ENCODE peak calls at places on chromosomes 5 and 9, in nine cellular contexts. H is fibroblast of lung, N is GM12865, R is fibroblast of mammary gland, F is bronchial epithelial cell, O is GM13976, Y is heart left ventricle, C is AG04449, A is lung. Q is an unnamed sample.

GRCh38 chr5:931570-932145 is 39.0 kb downstream of the TRIP13 start:
- DNase-seq in H (no peak), N (no peak), R (no peak), F (no peak), O (no peak), Y (no peak), C (no peak), A (no peak), Q (no peak)

GRCh38 chr5:127886141-127886540 is 182.9 kb downstream of the CCDC192 start:
- DNase-seq in H (no peak), N (no peak), R (no peak), F (no peak), O (no peak), Y (no peak), C (no peak), A (no peak), Q (no peak)

GRCh38 chr9:35733109-35733541 is 659 bp downstream of the CREB3 start:
- DNase-seq in H (peak), N (peak), R (peak), F (peak), O (peak), Y (no peak), C (peak), A (peak), Q (no peak)

GRCh38 chr5:35371971-35372426 is 141.7 kb upstream of the PRLR start:
- DNase-seq in H (no peak), N (no peak), R (no peak), F (no peak), O (no peak), Y (no peak), C (no peak), A (no peak), Q (no peak)

GRCh38 chr5:110738503-110738811 is 350 bp upstream of the SLC25A46 start:
- DNase-seq in H (no peak), N (no peak), R (no peak), F (no peak), O (peak), Y (no peak), C (no peak), A (no peak), Q (no peak)

GRCh38 chr5:93800988-93801811 is 59.8 kb upstream of the POU5F2 start:
- DNase-seq in H (peak), N (peak), R (peak), F (peak), O (peak), Y (no peak), C (no peak), A (peak), Q (no peak)

GRCh38 chr5:61496406-61497307 is 164.6 kb downstream of the ZSWIM6 start:
- DNase-seq in H (peak), N (no peak), R (peak), F (no peak), O (no peak), Y (no peak), C (no peak), A (no peak), Q (no peak)

GRCh38 chr5:179226696-179227095 is 118.6 kb downstream of the ADAMTS2 start:
- DNase-seq in H (no peak), N (no peak), R (no peak), F (no peak), O (no peak), Y (no peak), C (no peak), A (no peak), Q (no peak)

GRCh38 chr9:108478871-108479332 is 376.9 kb downstream of the ACTL7B start:
- DNase-seq in H (peak), N (peak), R (peak), F (peak), O (no peak), Y (no peak), C (peak), A (no peak), Q (no peak)

GRCh38 chr5:93741136-93741811 is at the start of gene POU5F2:
- DNase-seq in H (no peak), N (no peak), R (no peak), F (no peak), O (no peak), Y (peak), C (no peak), A (no peak), Q (no peak)

GRCh38 chr5:131218392-131218791 is 45.5 kb upstream of the CDC42SE2 start:
- DNase-seq in H (peak), N (peak), R (peak), F (peak), O (no peak), Y (no peak), C (no peak), A (no peak), Q (no peak)

GRCh38 chr9:87277346-87277745 is 220.3 kb upstream of the DAPK1 start:
- DNase-seq in H (no peak), N (no peak), R (peak), F (peak), O (no peak), Y (no peak), C (no peak), A (no peak), Q (no peak)

GRCh38 chr9:20988061-20988460 is 43.4 kb downstream of the HACD4 start:
- DNase-seq in H (no peak), N (no peak), R (no peak), F (no peak), O (no peak), Y (no peak), C (no peak), A (no peak), Q (no peak)

GRCh38 chr9:76181020-76181641 is 213.1 kb downstream of the RFK start:
- DNase-seq in H (peak), N (peak), R (peak), F (peak), O (no peak), Y (no peak), C (peak), A (peak), Q (no peak)

GRCh38 chr9:91724068-91724440 is 226.0 kb downstream of the ROR2 start:
- DNase-seq in H (no peak), N (no peak), R (no peak), F (no peak), O (no peak), Y (no peak), C (no peak), A (no peak), Q (no peak)

GRCh38 chr5:179414459-179415215 is 69.4 kb upstream of the ADAMTS2 start:
- DNase-seq in H (no peak), N (no peak), R (no peak), F (no peak), O (peak), Y (no peak), C (no peak), A (no peak), Q (no peak)

GRCh38 chr5:125274938-125275759 is 528.7 kb upstream of the ZNF608 start:
- DNase-seq in H (peak), N (no peak), R (peak), F (no peak), O (no peak), Y (no peak), C (no peak), A (no peak), Q (no peak)

GRCh38 chr9:70488098-70488792 is 73.8 kb upstream of the KLF9 start:
- DNase-seq in H (no peak), N (no peak), R (no peak), F (no peak), O (no peak), Y (no peak), C (no peak), A (no peak), Q (no peak)

GRCh38 chr5:154015071-154015693 is 23.5 kb downstream of the FAM114A2 start:
- DNase-seq in H (no peak), N (no peak), R (no peak), F (no peak), O (no peak), Y (peak), C (no peak), A (no peak), Q (no peak)

GRCh38 chr5:116575635-116576042 is 1.0 kb upstream of the SEMA6A start:
- DNase-seq in H (no peak), N (peak), R (no peak), F (peak), O (no peak), Y (no peak), C (no peak), A (no peak), Q (no peak)

GRCh38 chr5:50786073-50786472 is 119.6 kb downstream of the PARP8 start:
- DNase-seq in H (peak), N (no peak), R (peak), F (peak), O (no peak), Y (no peak), C (no peak), A (no peak), Q (no peak)

GRCh38 chr9:22157271-22157670 is 148.2 kb upstream of the CDKN2B start:
- DNase-seq in H (no peak), N (no peak), R (no peak), F (no peak), O (no peak), Y (no peak), C (no peak), A (no peak), Q (no peak)

GRCh38 chr9:98226516-98226915 is 28.9 kb downstream of the TBC1D2 start:
- DNase-seq in H (peak), N (no peak), R (peak), F (peak), O (no peak), Y (no peak), C (no peak), A (no peak), Q (no peak)

GRCh38 chr5:149452007-149452664 is 73.0 kb upstream of the IL17B start:
- DNase-seq in H (peak), N (no peak), R (peak), F (no peak), O (no peak), Y (peak), C (no peak), A (peak), Q (no peak)

GRCh38 chr5:1354491-1355033 is 9.7 kb upstream of the CLPTM1L start:
- DNase-seq in H (no peak), N (no peak), R (no peak), F (no peak), O (no peak), Y (no peak), C (no peak), A (no peak), Q (no peak)

GRCh38 chr9:126661521-126662251 is 48.0 kb downstream of the LMX1B start:
- DNase-seq in H (no peak), N (no peak), R (no peak), F (peak), O (no peak), Y (no peak), C (no peak), A (no peak), Q (no peak)

DNA sequence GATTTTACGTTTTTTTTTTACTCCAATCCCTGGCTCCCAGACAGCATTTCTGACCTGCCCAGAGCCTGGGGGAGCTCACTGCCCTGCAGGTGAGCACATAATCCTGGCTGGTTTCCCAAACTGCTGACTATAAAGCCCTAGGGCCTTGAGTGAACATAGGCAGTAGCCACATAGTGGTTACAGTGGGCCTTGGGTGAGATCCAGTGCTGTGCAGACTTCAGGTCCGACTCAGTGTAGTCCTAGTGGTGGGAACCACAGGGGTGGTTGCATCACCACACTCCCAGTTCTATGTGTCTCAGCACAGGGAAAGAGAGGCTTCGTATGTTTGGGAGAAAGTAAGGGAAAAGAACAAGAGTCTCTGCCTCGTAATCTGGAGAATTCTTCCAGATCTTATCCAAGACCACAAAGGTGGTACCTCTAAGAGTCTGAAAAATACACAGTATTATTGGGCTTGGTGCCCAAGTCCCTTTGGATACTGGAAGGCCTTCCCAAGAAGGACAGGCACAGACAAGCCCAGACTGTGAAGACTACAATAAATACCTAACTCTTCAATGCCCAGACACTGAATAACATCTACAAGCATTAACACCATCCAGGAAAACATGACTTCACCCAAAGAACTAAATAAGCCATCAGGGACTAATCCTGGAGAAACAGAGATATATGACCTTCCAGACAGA is 89.4 kb downstream of the TSSK1B start:
- DNase-seq in H (peak), N (no peak), R (peak), F (peak), O (no peak), Y (no peak), C (no peak), A (no peak), Q (peak)
- TF ChIP-seq CTCF in H (no peak), N (no peak), R (peak), F (peak), O (no peak), Y (no peak), C (no peak), A (no peak), Q (no peak)

DNA sequence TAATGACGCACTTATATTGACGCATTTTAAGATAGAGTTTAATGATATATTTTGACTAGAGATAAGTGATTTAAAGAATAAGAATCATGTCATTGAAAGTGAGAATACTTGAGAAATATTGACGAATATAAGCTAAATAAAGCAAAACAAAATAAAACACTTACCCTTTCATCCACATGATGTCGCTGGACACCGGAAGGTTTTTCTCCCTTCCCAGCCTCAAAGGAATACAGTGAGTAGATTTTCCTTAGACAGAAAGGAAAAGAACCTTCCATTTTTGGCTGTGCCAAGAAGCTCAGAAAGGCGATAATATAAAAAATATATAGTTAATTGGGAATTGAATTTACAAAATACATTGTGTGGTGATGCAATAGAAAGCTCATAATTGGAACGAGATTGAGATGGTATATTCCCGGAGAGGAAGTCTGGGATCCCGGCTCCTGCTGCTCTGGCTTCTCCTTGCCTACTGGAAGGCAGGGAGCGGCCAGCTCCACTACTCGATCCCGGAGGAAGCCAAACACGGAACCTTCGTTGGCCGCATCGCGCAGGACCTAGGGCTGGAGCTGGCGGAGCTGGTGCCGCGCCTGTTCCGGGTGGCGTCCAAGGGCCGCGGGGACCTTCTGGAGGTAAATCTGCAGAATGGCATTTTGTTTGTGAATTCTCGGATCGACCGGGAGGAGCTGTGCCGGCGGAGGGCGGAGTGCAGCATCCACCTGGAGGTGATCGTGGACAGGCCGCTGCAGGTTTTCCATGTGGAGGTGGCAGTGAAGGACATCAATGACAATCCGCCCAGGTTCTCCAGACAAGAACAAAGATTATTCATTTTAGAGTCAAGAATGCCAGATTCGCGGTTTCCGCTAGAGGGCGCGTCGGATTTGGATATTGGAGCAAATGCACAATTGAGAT is at the start of gene PCDHA5:
- DNase-seq in H (no peak), N (peak), R (peak), F (peak), O (no peak), Y (no peak), C (no peak), A (no peak), Q (no peak)
- TF ChIP-seq CTCF in H (peak), N (peak), R (peak), F (peak), O (no peak), Y (peak), C (peak), A (no peak), Q (peak)

GRCh38 chr5:122908662-122909061 is 63.2 kb downstream of the SNX24 start:
- DNase-seq in H (peak), N (no peak), R (no peak), F (no peak), O (no peak), Y (no peak), C (no peak), A (peak), Q (no peak)
- TF ChIP-seq CTCF in H (no peak), N (no peak), R (no peak), F (no peak), O (no peak), Y (no peak), C (no peak), A (no peak), Q (no peak)

GRCh38 chr9:125255781-125256391 is 5.7 kb upstream of the GAPVD1 start:
- DNase-seq in H (peak), N (no peak), R (no peak), F (no peak), O (peak), Y (no peak), C (no peak), A (no peak), Q (no peak)
- TF ChIP-seq CTCF in H (peak), N (peak), R (peak), F (peak), O (no peak), Y (no peak), C (peak), A (peak), Q (no peak)

GRCh38 chr9:110509787-110510186 is 69.8 kb downstream of the SVEP1 start:
- DNase-seq in H (no peak), N (no peak), R (no peak), F (no peak), O (no peak), Y (no peak), C (no peak), A (no peak), Q (no peak)

GRCh38 chr9:110517483-110517882 is 62.1 kb downstream of the SVEP1 start:
- DNase-seq in H (no peak), N (no peak), R (no peak), F (no peak), O (no peak), Y (no peak), C (no peak), A (no peak), Q (no peak)

GRCh38 chr9:110520120-110520701 is 59.3 kb downstream of the SVEP1 start:
- DNase-seq in H (peak), N (no peak), R (peak), F (no peak), O (no peak), Y (no peak), C (no peak), A (no peak), Q (no peak)

DNA sequence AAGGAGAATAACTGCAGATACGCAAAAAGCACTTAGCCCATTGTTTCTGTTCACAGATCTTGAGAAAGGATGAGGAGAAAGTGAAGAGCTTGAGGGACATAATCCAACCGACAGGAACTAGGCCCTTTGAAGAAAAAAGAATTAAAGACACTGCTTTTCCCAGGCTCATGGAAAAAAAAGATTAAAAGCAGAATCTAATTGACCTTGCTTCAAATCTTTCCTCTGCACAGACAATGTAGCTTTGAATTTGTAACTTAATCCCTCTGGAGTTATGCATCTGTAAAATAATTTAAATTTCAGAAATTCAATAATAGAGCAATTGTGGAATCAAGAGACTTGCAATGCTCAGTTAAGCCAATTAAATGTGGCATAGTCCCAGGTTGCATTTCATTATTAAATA is 64.7 kb downstream of the SVEP1 start:
- DNase-seq in H (no peak), N (no peak), R (no peak), F (no peak), O (no peak), Y (no peak), C (no peak), A (no peak), Q (no peak)
- TF ChIP-seq CTCF in H (no peak), N (no peak), R (no peak), F (no peak), O (no peak), Y (no peak), C (no peak), A (no peak), Q (no peak)

DNA sequence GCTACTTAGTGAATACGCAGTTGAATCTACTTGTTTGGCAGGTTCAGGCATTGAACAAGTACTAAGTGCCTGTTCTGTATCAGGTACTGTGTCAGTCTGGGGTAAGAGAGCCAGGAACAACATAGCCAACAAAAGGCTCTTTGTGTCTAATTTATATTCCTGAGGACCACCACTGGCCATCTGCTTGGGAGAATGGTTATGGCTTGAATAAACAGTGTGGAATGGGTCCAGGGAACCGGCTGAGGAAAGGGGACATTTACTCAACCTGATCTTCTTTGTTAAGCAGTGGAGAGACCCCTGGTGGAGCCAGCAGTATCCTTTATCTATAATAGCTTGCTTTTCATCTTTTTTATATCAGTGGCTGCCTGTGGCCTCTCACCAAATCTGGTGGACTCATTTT is 38.6 kb downstream of the EXOSC2 start:
- DNase-seq in H (peak), N (no peak), R (no peak), F (no peak), O (no peak), Y (no peak), C (no peak), A (no peak), Q (no peak)
- TF ChIP-seq CTCF in H (no peak), N (no peak), R (peak), F (no peak), O (no peak), Y (no peak), C (no peak), A (no peak), Q (no peak)